ENCODE peak calls at places on chromosomes 5 and 9, in seven cellular contexts. X, Z, P, F, Q, M and O are unnamed samples.
A peak's percentile ranks its signal among the peaks of the same experiment; 100 is the strongest.

GRCh38 chr5:528625-529511 is 4.6 kb upstream of the SLC9A3 start:
- DNase-seq in P (no peak), Q (no peak), F (no peak), X (peak; percentile 25), M (peak; percentile 38), Z (no peak), O (no peak)

GRCh38 chr9:86946712-86947145 is 577 bp downstream of the GAS1 start:
- DNase-seq in M (no peak), F (peak; percentile 62), X (peak; percentile 30), Q (peak; percentile 66), P (peak; percentile 81), Z (no peak), O (peak; percentile 72)

GRCh38 chr5:143432658-143433239 is 29.3 kb upstream of the NR3C1 start:
- DNase-seq in P (no peak), M (no peak), F (no peak), X (no peak), Q (no peak), Z (no peak), O (no peak)

GRCh38 chr9:113559834-113560620 is 96.5 kb downstream of the RGS3 start:
- DNase-seq in P (peak; percentile 49), M (no peak), F (no peak), Z (no peak), X (no peak), Q (no peak), O (no peak)

GRCh38 chr5:169873642-169874041 is 106.7 kb downstream of the INSYN2B start:
- DNase-seq in M (no peak), P (no peak), X (no peak), F (peak; percentile 88), Z (no peak), Q (no peak), O (peak; percentile 79)

GRCh38 chr9:127522727-127523126 is 71.4 kb downstream of the LRSAM1 start:
- DNase-seq in F (no peak), Z (no peak), Q (peak; percentile 26), P (no peak), M (no peak), X (no peak), O (peak; percentile 35)

GRCh38 chr9:571066-571465 is 270.4 kb upstream of the DMRT1 start:
- DNase-seq in Q (no peak), P (no peak), X (no peak), F (no peak), M (no peak), Z (no peak), O (no peak)

GRCh38 chr9:83537331-83538171 is 650 bp downstream of the FRMD3 start:
- DNase-seq in Z (peak; percentile 66), X (no peak), F (peak; percentile 47), M (peak; percentile 55), Q (no peak), P (no peak), O (peak; percentile 29)

GRCh38 chr9:98933890-98934289 is 9.8 kb upstream of the COL15A1 start:
- DNase-seq in Q (no peak), Z (no peak), P (no peak), F (no peak), M (no peak), X (no peak), O (no peak)

GRCh38 chr5:17445185-17445584 is 52.8 kb upstream of the TAF11L2 start:
- DNase-seq in X (no peak), Q (no peak), Z (no peak), F (no peak), P (no peak), M (no peak), O (no peak)

GRCh38 chr5:93421987-93422391 is 159.0 kb downstream of the NR2F1-AS1 start:
- DNase-seq in F (peak; percentile 43), Z (peak; percentile 51), X (no peak), P (no peak), Q (no peak), M (peak; percentile 45), O (no peak)

GRCh38 chr5:130066644-130067043 is 162.4 kb downstream of the CHSY3 start:
- DNase-seq in F (peak; percentile 32), M (no peak), Q (no peak), Z (no peak), X (no peak), P (no peak), O (peak; percentile 67)

GRCh38 chr5:14228219-14228618 is 85.1 kb downstream of the TRIO start:
- DNase-seq in Q (no peak), F (no peak), Z (no peak), X (no peak), M (no peak), P (no peak), O (peak; percentile 29)

GRCh38 chr5:32443541-32444190 is 874 bp downstream of the ZFR start:
- DNase-seq in Q (peak; percentile 46), X (peak; percentile 60), Z (peak; percentile 64), F (peak; percentile 48), M (peak; percentile 74), P (peak; percentile 68), O (peak; percentile 54)

GRCh38 chr5:156329197-156329611 is 2.2 kb downstream of the SGCD start:
- DNase-seq in Z (no peak), Q (no peak), X (no peak), P (no peak), M (no peak), F (no peak), O (peak; percentile 70)

GRCh38 chr5:128408622-128409021 is 129.4 kb downstream of the FBN2 start:
- DNase-seq in Z (no peak), F (no peak), Q (no peak), P (no peak), M (no peak), X (peak; percentile 24), O (no peak)

GRCh38 chr5:131521252-131521651 is 113.8 kb downstream of the RAPGEF6 start:
- DNase-seq in Z (no peak), P (no peak), X (no peak), F (peak; percentile 42), Q (no peak), M (no peak), O (peak; percentile 28)

GRCh38 chr5:155258139-155258538 is 244.6 kb downstream of the KIF4B start:
- DNase-seq in M (no peak), P (no peak), Q (no peak), F (no peak), Z (no peak), X (no peak), O (no peak)

GRCh38 chr5:38600334-38601045 is 44.0 kb upstream of the LIFR start:
- DNase-seq in P (no peak), Z (no peak), Q (no peak), X (no peak), F (no peak), M (no peak), O (peak; percentile 41)

GRCh38 chr9:128007566-128008138 is 26.9 kb upstream of the EEIG1 start:
- DNase-seq in M (no peak), P (peak; percentile 68), X (peak; percentile 91), Q (no peak), Z (no peak), F (peak; percentile 56), O (peak; percentile 50)

GRCh38 chr9:134294228-134295071 is 31.8 kb upstream of the RXRA start:
- DNase-seq in P (no peak), Q (peak; percentile 29), M (peak; percentile 35), F (no peak), X (no peak), Z (peak; percentile 66), O (peak; percentile 53)

GRCh38 chr9:137141050-137141810 is 2.3 kb downstream of the GRIN1 start:
- DNase-seq in Z (no peak), X (no peak), Q (no peak), P (no peak), M (no peak), F (no peak), O (no peak)

GRCh38 chr5:38323645-38324295 is 65.4 kb downstream of the EGFLAM start:
- DNase-seq in Z (no peak), F (peak; percentile 19), X (no peak), M (no peak), Q (no peak), P (no peak), O (peak; percentile 89)

GRCh38 chr5:156879665-156880285 is 29.7 kb downstream of the PPP1R2B start:
- DNase-seq in M (no peak), P (no peak), X (peak; percentile 68), Z (no peak), F (no peak), Q (no peak), O (no peak)

GRCh38 chr5:102048940-102049339 is 247.1 kb downstream of the SLCO4C1 start:
- DNase-seq in M (no peak), X (no peak), Q (no peak), Z (no peak), F (no peak), P (no peak), O (no peak)

GRCh38 chr9:35756743-35757526 is 2.9 kb upstream of the MSMP start:
- DNase-seq in M (peak; percentile 85), X (peak; percentile 89), P (peak; percentile 77), F (peak; percentile 29), Z (peak; percentile 78), Q (peak; percentile 86), O (no peak)

GRCh38 chr5:15499528-15500325 is at the start of gene FBXL7:
- DNase-seq in X (peak; percentile 22), P (peak; percentile 82), Z (peak; percentile 92), F (peak; percentile 85), M (peak; percentile 94), Q (peak; percentile 29), O (peak; percentile 77)

GRCh38 chr5:111742595-111742994 is 14.4 kb downstream of the NREP start:
- DNase-seq in M (no peak), P (no peak), F (peak; percentile 89), Q (no peak), Z (no peak), X (no peak), O (peak; percentile 97)

GRCh38 chr5:106167766-106168165 is 1503.0 kb downstream of the EFNA5 start:
- DNase-seq in X (no peak), Z (no peak), Q (no peak), M (no peak), F (peak; percentile 16), P (no peak), O (no peak)

GRCh38 chr5:151676719-151677118 is 10.0 kb downstream of the SPARC start:
- DNase-seq in M (no peak), X (no peak), P (no peak), Q (no peak), Z (peak; percentile 20), F (no peak), O (peak; percentile 81)
- H3K4me3 ChIP-seq in M (no peak overlapping the region), X (no peak overlapping the region), P (no peak overlapping the region), Q (no peak overlapping the region), Z (no peak overlapping the region), F (no peak overlapping the region), O (peak overlapping the region; percentile 100)

GRCh38 chr9:37433754-37434435 is 11.4 kb downstream of the GRHPR start:
- DNase-seq in Q (no peak), F (no peak), Z (peak; percentile 63), X (no peak), M (peak; percentile 69), P (no peak), O (no peak)
- H3K4me3 ChIP-seq in Q (no peak overlapping the region), F (no peak overlapping the region), Z (peak overlapping the region; percentile 12), X (no peak overlapping the region), M (no peak overlapping the region), P (no peak overlapping the region), O (no peak overlapping the region)

DNA sequence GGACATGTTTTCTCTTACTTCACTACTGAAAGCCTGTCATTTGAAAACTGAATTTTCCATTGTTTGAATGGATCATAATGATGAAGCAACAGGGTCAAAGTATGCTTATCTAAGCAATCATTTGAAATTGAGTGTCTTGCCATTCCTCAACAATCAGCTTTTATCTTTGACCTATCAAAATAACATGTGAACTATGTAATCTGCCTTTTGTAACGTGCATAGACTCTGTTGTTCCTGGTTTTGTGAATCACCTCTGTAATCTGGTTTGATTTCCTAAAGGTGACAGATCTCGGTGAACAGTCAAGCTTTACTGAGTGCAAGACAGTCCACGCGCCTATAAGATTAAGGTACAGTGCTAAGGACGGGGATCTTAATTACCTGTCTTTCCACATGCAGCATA is 3.3 kb downstream of the MEF2C start:
- DNase-seq in X (peak; percentile 59), M (no peak), F (no peak), Z (peak; percentile 34), Q (no peak), P (no peak), O (no peak)
- H3K4me3 ChIP-seq in X (peak overlapping the region; percentile 94), M (no peak overlapping the region), F (no peak overlapping the region), Z (no peak overlapping the region), Q (peak overlapping the region; percentile 54), P (peak overlapping the region; percentile 55), O (no peak overlapping the region)

GRCh38 chr5:55219770-55220169 is 7.3 kb downstream of the MCIDAS start:
- DNase-seq in Q (no peak), M (no peak), F (no peak), Z (no peak), X (no peak), P (no peak), O (no peak)
- H3K4me3 ChIP-seq in Q (no peak overlapping the region), M (peak overlapping the region; percentile 71), F (no peak overlapping the region), Z (no peak overlapping the region), X (no peak overlapping the region), P (no peak overlapping the region), O (no peak overlapping the region)